ENCODE peak calls at places on chromosomes 4 and X, in four cellular contexts. S, C, M and G are unnamed samples.

GRCh38 chr4:136823020-136823419 is 709.3 kb downstream of the PCDH18 start:
- DNase-seq in M (no peak), S (no peak), C (no peak), G (no peak)

GRCh38 chrX:72060196-72060974 is 71.3 kb downstream of the RTL5 start:
- DNase-seq in S (no peak), M (no peak), C (no peak), G (no peak)

GRCh38 chr4:181939199-181939945 is 303.8 kb upstream of the TENM3 start:
- DNase-seq in S (peak), M (no peak), C (no peak), G (no peak)

GRCh38 chr4:25271866-25272265 is 38.0 kb downstream of the PI4K2B start:
- DNase-seq in C (no peak), S (peak), M (no peak), G (no peak)

GRCh38 chrX:72306851-72307645 is 1.3 kb upstream of the CITED1 start:
- DNase-seq in S (peak), M (peak), C (peak), G (peak)

GRCh38 chr4:37244583-37245390 is at the start of gene NWD2:
- DNase-seq in S (peak), C (no peak), M (no peak), G (no peak)

GRCh38 chrX:102845020-102845419 is 92.1 kb upstream of the RAB40AL start:
- DNase-seq in M (no peak), S (no peak), C (no peak), G (no peak)

GRCh38 chr4:156227321-156227720 is 273.7 kb upstream of the CTSO start:
- DNase-seq in S (no peak), C (no peak), M (no peak), G (no peak)

GRCh38 chrX:84144281-84144680 is 43.7 kb downstream of the RPS6KA6 start:
- DNase-seq in M (no peak), C (peak), S (peak), G (no peak)

GRCh38 chr4:118389731-118390520 is 37.1 kb upstream of the PRSS12 start:
- DNase-seq in C (no peak), S (no peak), M (no peak), G (peak)

GRCh38 chr4:139391731-139392130 is 62.2 kb upstream of the RAB33B start:
- DNase-seq in S (no peak), M (no peak), C (no peak), G (no peak)

GRCh38 chr4:119550857-119551532 is 77.6 kb downstream of the PDE5A start:
- DNase-seq in S (peak), M (no peak), C (peak), G (no peak)

GRCh38 chr4:106681381-106681921 is 312.9 kb upstream of the GIMD1 start:
- DNase-seq in S (no peak), M (no peak), C (no peak), G (no peak)

GRCh38 chr4:81648576-81649272 is 177.0 kb upstream of the RASGEF1B start:
- DNase-seq in M (no peak), S (no peak), C (no peak), G (peak)

GRCh38 chrX:51456814-51457213 is 39.6 kb downstream of the NUDT11 start:
- DNase-seq in S (no peak), M (no peak), C (no peak), G (no peak)

GRCh38 chr4:143294710-143295109 is 42.0 kb upstream of the GAB1 start:
- DNase-seq in S (no peak), C (no peak), M (no peak), G (no peak)

GRCh38 chr4:52196606-52197130 is 145.6 kb downstream of the SPATA18 start:
- DNase-seq in C (no peak), M (no peak), S (no peak), G (no peak)

GRCh38 chr4:146342600-146343192 is 128.4 kb downstream of the REELD1 start:
- DNase-seq in M (no peak), S (peak), C (no peak), G (no peak)

GRCh38 chrX:123481908-123482873 is 250.7 kb downstream of the THOC2 start:
- DNase-seq in M (no peak), C (no peak), S (peak), G (no peak)

GRCh38 chr4:83725076-83726074 is 189.5 kb downstream of the GPAT3 start:
- DNase-seq in S (no peak), M (no peak), C (no peak), G (no peak)

GRCh38 chr4:182207806-182208483 is 35.3 kb upstream of the TENM3 start:
- DNase-seq in M (no peak), S (peak), C (peak), G (peak)

GRCh38 chrX:73214366-73215094 is at the start of gene NAP1L2:
- DNase-seq in S (no peak), C (peak), M (peak), G (peak)

GRCh38 chr4:167219090-167219489 is 15.2 kb downstream of the SPOCK3 start:
- DNase-seq in S (no peak), M (no peak), C (no peak), G (no peak)

GRCh38 chr4:139736257-139736626 is 70.6 kb downstream of the MGST2 start:
- DNase-seq in C (no peak), S (no peak), M (no peak), G (no peak)

GRCh38 chrX:108245462-108245861 is 153.9 kb downstream of the ATG4A start:
- DNase-seq in M (no peak), C (no peak), S (no peak), G (peak)

GRCh38 chr4:76067652-76068286 is 6.7 kb upstream of the ART3 start:
- DNase-seq in M (peak), C (peak), S (peak), G (peak)

GRCh38 chrX:120791013-120791643 is 84.5 kb downstream of the CT47B1 start:
- DNase-seq in C (peak), M (peak), S (peak), G (peak)

GRCh38 chrX:71301195-71301924 is at the start of gene ITGB1BP2:
- DNase-seq in C (no peak), S (peak), M (no peak), G (no peak)

GRCh38 chr4:161555689-161556660 is 607.8 kb downstream of the FSTL5 start:
- DNase-seq in C (peak), S (peak), M (no peak), G (peak)

GRCh38 chrX:150692837-150693781 is at the start of gene MTMR1:
- DNase-seq in C (no peak), S (no peak), M (peak), G (no peak)

GRCh38 chr4:72895408-72895807 is 174.1 kb downstream of the COX18 start:
- DNase-seq in S (peak), M (no peak), C (no peak), G (no peak)

GRCh38 chr4:42570221-42570620 is 86.7 kb downstream of the ATP8A1 start:
- DNase-seq in M (peak), C (no peak), S (no peak), G (no peak)

GRCh38 chr4:57442834-57443291 is 332.7 kb upstream of the IGFBP7 start:
- DNase-seq in C (peak), S (peak), M (no peak), G (no peak)

GRCh38 chr4:98905297-98905696 is 23.6 kb downstream of the EIF4E start:
- DNase-seq in C (no peak), S (no peak), M (no peak), G (no peak)

GRCh38 chr4:2246384-2247127 is 4.6 kb upstream of the HAUS3 start:
- DNase-seq in M (no peak), C (no peak), S (no peak), G (peak)